ENCODE peak calls at places on chromosomes 16 and 17, in ten cellular contexts. R is B cell; P is lower lobe of right lung; I is activated CD8-positive, alpha-beta memory T cell treated with anti-CD3 and anti-CD28 coated beads, Interleukin-2, amount 10 ng/mL, durations not matched to agents 7 days and 5 days; G is naive thymus-derived CD8-positive, alpha-beta T cell; U is SK-N-SH treated with all-trans-retinoic acid at 6 μM for 48 hours; M is gastroesophageal sphincter; Y is aorta; W is esophagus mucosa; J is activated T-cell treated with anti-CD3 and anti-CD28 coated beads, Interleukin-2, amount 50 U/mL, for 4 hours. Z is an unnamed sample.

GRCh38 chr17:29121442-29121841 is 58.8 kb downstream of the MYO18A start:
- ATAC-seq in G (no peak), M (no peak), I (no peak), U (no peak), R (no peak), J (no peak), P (no peak), Y (no peak), W (no peak), Z (no peak)

GRCh38 chr16:85626191-85626951 is 13.2 kb downstream of the GSE1 start:
- ATAC-seq in P (no peak), G (no peak), M (no peak), R (no peak), J (no peak), W (no peak), I (no peak), Y (no peak), U (no peak), Z (no peak)

GRCh38 chr17:64336760-64337413 is 53.8 kb downstream of the PECAM1 start:
- ATAC-seq in W (no peak), Y (no peak), M (no peak), R (no peak), G (no peak), I (no peak), P (no peak), J (no peak), U (peak), Z (no peak)

GRCh38 chr16:79618041-79618711 is 17.6 kb upstream of the MAF start:
- ATAC-seq in J (peak), G (no peak), W (no peak), R (no peak), U (no peak), M (no peak), P (no peak), I (peak), Y (no peak), Z (peak)

GRCh38 chr17:61511480-61512182 is 59.4 kb downstream of the TBX4 start:
- ATAC-seq in Y (no peak), M (no peak), G (no peak), P (no peak), W (no peak), I (no peak), R (no peak), U (peak), J (no peak), Z (no peak)

GRCh38 chr17:82461827-82462524 is 3.4 kb downstream of the NARF start:
- ATAC-seq in P (no peak), W (no peak), G (no peak), I (no peak), Y (no peak), U (no peak), J (no peak), M (no peak), R (no peak), Z (no peak)

GRCh38 chr16:79542196-79542859 is 58.2 kb downstream of the MAF start:
- ATAC-seq in I (no peak), W (no peak), J (no peak), P (peak), G (no peak), M (peak), Y (peak), U (no peak), R (no peak), Z (no peak)

GRCh38 chr17:27526603-27527002 is 70.4 kb downstream of the KSR1 start:
- ATAC-seq in U (no peak), M (peak), J (peak), I (peak), P (peak), Y (peak), W (no peak), R (peak), G (no peak), Z (peak)

GRCh38 chr17:8005951-8006730 is 3.7 kb downstream of the GUCY2D start:
- ATAC-seq in W (no peak), J (peak), P (no peak), U (peak), R (no peak), Y (no peak), I (no peak), M (no peak), G (no peak), Z (peak)

GRCh38 chr16:67277294-67277998 is 1.9 kb upstream of the PLEKHG4 start:
- ATAC-seq in Y (peak), G (no peak), I (no peak), W (peak), R (no peak), M (peak), J (no peak), U (peak), P (no peak), Z (peak)

GRCh38 chr16:13110124-13110796 is 208.9 kb downstream of the SHISA9 start:
- ATAC-seq in U (no peak), R (no peak), W (no peak), I (no peak), G (no peak), M (peak), P (no peak), J (no peak), Y (peak), Z (no peak)

GRCh38 chr16:19290860-19291259 is 5.3 kb downstream of the CLEC19A start:
- ATAC-seq in P (no peak), Y (no peak), G (no peak), W (no peak), I (no peak), R (no peak), M (no peak), U (no peak), J (no peak), Z (no peak)

GRCh38 chr16:24853830-24854229 is 8.1 kb downstream of the SLC5A11 start:
- ATAC-seq in R (no peak), I (no peak), P (no peak), W (peak), M (no peak), G (no peak), J (no peak), U (peak), Y (no peak), Z (no peak)

GRCh38 chr17:81808778-81809555 is 5.0 kb downstream of the GCGR start:
- ATAC-seq in G (no peak), W (no peak), U (peak), M (no peak), I (no peak), J (no peak), R (no peak), P (no peak), Y (no peak), Z (peak)

GRCh38 chr17:35313875-35314409 is 59.5 kb downstream of the SLFN11 start:
- ATAC-seq in M (peak), I (no peak), Y (peak), W (peak), U (no peak), G (no peak), J (no peak), P (peak), R (no peak), Z (no peak)

GRCh38 chr16:25063865-25064264 is 47.7 kb upstream of the LCMT1 start:
- ATAC-seq in W (no peak), I (no peak), U (no peak), J (no peak), G (no peak), Y (no peak), M (no peak), R (no peak), P (no peak), Z (no peak)

GRCh38 chr16:2162676-2163118 is 7.1 kb downstream of the TRAF7 start:
- ATAC-seq in G (no peak), P (no peak), U (no peak), M (no peak), I (no peak), R (no peak), Y (no peak), W (peak), J (peak), Z (peak)

GRCh38 chr17:661509-661908 is 53.1 kb downstream of the VPS53 start:
- ATAC-seq in J (no peak), G (no peak), I (no peak), R (no peak), M (no peak), W (no peak), U (no peak), P (no peak), Y (no peak), Z (no peak)

GRCh38 chr17:73135774-73136173 is 29.0 kb upstream of the SSTR2 start:
- ATAC-seq in G (no peak), I (no peak), Y (no peak), J (no peak), M (no peak), U (no peak), W (no peak), R (no peak), P (no peak), Z (no peak)

GRCh38 chr16:86533942-86534341 is 21.1 kb downstream of the MTHFSD start:
- ATAC-seq in I (no peak), W (no peak), P (no peak), Y (no peak), M (no peak), G (no peak), U (no peak), J (no peak), R (no peak), Z (no peak)

GRCh38 chr16:11117576-11118211 is 138.3 kb downstream of the SOCS1 start:
- ATAC-seq in R (no peak), G (no peak), U (no peak), J (no peak), M (no peak), Y (no peak), P (no peak), W (no peak), I (no peak), Z (no peak)

GRCh38 chr16:86575095-86575685 is 3.2 kb upstream of the FOXL1 start:
- ATAC-seq in J (no peak), M (no peak), Y (no peak), R (no peak), P (no peak), G (no peak), I (no peak), U (no peak), W (no peak), Z (no peak)

GRCh38 chr17:79830763-79831366 is 8.4 kb downstream of the CBX4 start:
- ATAC-seq in U (no peak), I (no peak), R (no peak), M (no peak), G (no peak), W (no peak), J (no peak), Y (no peak), P (no peak), Z (no peak)

GRCh38 chr16:84585472-84585871 is 32.4 kb downstream of the COTL1 start:
- ATAC-seq in W (no peak), I (no peak), G (no peak), Y (no peak), J (no peak), M (no peak), U (no peak), P (no peak), R (peak), Z (no peak)

GRCh38 chr17:36545093-36545464 is 360 bp downstream of the GGNBP2 start:
- ATAC-seq in I (peak), U (peak), Y (peak), R (no peak), M (peak), P (peak), W (no peak), G (no peak), J (peak), Z (no peak)

GRCh38 chr17:41750866-41751265 is 16.4 kb upstream of the HAP1 start:
- ATAC-seq in U (no peak), M (no peak), R (no peak), J (no peak), I (no peak), G (no peak), Y (no peak), W (no peak), P (no peak), Z (no peak)

GRCh38 chr16:73311857-73312723 is 264.2 kb upstream of the ZFHX3 start:
- ATAC-seq in I (no peak), G (no peak), R (no peak), U (no peak), Y (no peak), W (no peak), J (no peak), M (no peak), P (no peak), Z (no peak)

GRCh38 chr17:40548982-40549680 is 16.1 kb downstream of the CCR7 start:
- ATAC-seq in I (no peak), G (no peak), J (peak), P (peak), Y (peak), M (peak), R (no peak), U (no peak), W (no peak), Z (no peak)

GRCh38 chr16:27326738-27327585 is 13.2 kb downstream of the IL4R start:
- ATAC-seq in P (peak), Y (peak), I (peak), R (peak), M (peak), W (peak), J (peak), U (peak), G (peak), Z (peak)

GRCh38 chr17:16422416-16422815 is 7.0 kb downstream of the TRPV2 start:
- ATAC-seq in I (no peak), J (no peak), W (no peak), U (no peak), Y (no peak), R (no peak), M (no peak), P (no peak), G (no peak), Z (no peak)

GRCh38 chr17:76682306-76682705 is 28.5 kb downstream of the MXRA7 start:
- ATAC-seq in W (no peak), P (no peak), Y (no peak), R (no peak), J (no peak), I (no peak), M (peak), U (no peak), G (no peak), Z (no peak)

GRCh38 chr17:56994009-56994792 is 16.3 kb downstream of the SCPEP1 start:
- ATAC-seq in P (peak), R (no peak), G (no peak), J (no peak), I (no peak), Y (no peak), M (no peak), U (no peak), W (no peak), Z (no peak)

GRCh38 chr16:56625140-56625942 is at the start of gene MT1E:
- ATAC-seq in I (peak), M (peak), U (peak), J (peak), W (peak), R (peak), G (peak), P (peak), Y (peak), Z (peak)